ENCODE peak calls at places on chromosomes 1 and 21, in four cellular contexts. H is body of pancreas, U is left lung, C is psoas muscle. O is an unnamed sample.

GRCh38 chr1:86322241-86322640 is 73.9 kb downstream of the ODF2L start:
- DNase-seq in H (no peak), U (no peak), C (no peak), O (no peak)

GRCh38 chr1:177119311-177119710 is 45.2 kb downstream of the ASTN1 start:
- DNase-seq in H (no peak), U (no peak), C (no peak), O (no peak)

GRCh38 chr1:20234761-20235540 is 48.6 kb upstream of the PLA2G2C start:
- DNase-seq in H (no peak), U (no peak), C (no peak), O (no peak)

GRCh38 chr1:67460648-67461500 is 30.7 kb upstream of the SERBP1 start:
- DNase-seq in H (no peak), U (no peak), C (peak; percentile 83), O (no peak)

GRCh38 chr1:201374376-201374775 is 3.1 kb downstream of the TNNT2 start:
- DNase-seq in H (no peak), U (no peak), C (no peak), O (no peak)

GRCh38 chr1:156591181-156591431 is 470 bp upstream of the NAXE start:
- DNase-seq in H (no peak), U (no peak), C (no peak), O (no peak)

GRCh38 chr1:100736324-100736723 is 16.8 kb downstream of the VCAM1 start:
- DNase-seq in H (no peak), U (no peak), C (no peak), O (no peak)

GRCh38 chr21:42495765-42496119 is 282 bp downstream of the RSPH1 start:
- DNase-seq in H (peak; percentile 53), U (no peak), C (no peak), O (no peak)

GRCh38 chr1:248592655-248593054 is 4.8 kb downstream of the OR2T10 start:
- DNase-seq in H (no peak), U (no peak), C (no peak), O (no peak)

GRCh38 chr1:247407180-247407616 is 8.8 kb upstream of the NLRP3 start:
- DNase-seq in H (peak; percentile 63), U (peak; percentile 87), C (no peak), O (peak; percentile 63)

GRCh38 chr1:77824694-77825355 is 45.4 kb downstream of the MIGA1 start:
- DNase-seq in H (no peak), U (no peak), C (no peak), O (no peak)

GRCh38 chr1:77820121-77820520 is 40.7 kb downstream of the MIGA1 start:
- DNase-seq in H (no peak), U (no peak), C (no peak), O (no peak)

GRCh38 chr1:77828098-77828497 is 48.6 kb downstream of the MIGA1 start:
- DNase-seq in H (no peak), U (no peak), C (no peak), O (no peak)

GRCh38 chr1:77825356-77825709 is 45.9 kb downstream of the MIGA1 start:
- DNase-seq in H (peak; percentile 86), U (no peak), C (no peak), O (no peak)

GRCh38 chr1:77824083-77824482 is 44.6 kb downstream of the MIGA1 start:
- DNase-seq in H (peak; percentile 10), U (no peak), C (no peak), O (no peak)
- H3K27ac ChIP-seq in H (no peak overlapping the region), U (no peak overlapping the region), C (peak overlapping the region; percentile 98), O (no peak overlapping the region)

DNA sequence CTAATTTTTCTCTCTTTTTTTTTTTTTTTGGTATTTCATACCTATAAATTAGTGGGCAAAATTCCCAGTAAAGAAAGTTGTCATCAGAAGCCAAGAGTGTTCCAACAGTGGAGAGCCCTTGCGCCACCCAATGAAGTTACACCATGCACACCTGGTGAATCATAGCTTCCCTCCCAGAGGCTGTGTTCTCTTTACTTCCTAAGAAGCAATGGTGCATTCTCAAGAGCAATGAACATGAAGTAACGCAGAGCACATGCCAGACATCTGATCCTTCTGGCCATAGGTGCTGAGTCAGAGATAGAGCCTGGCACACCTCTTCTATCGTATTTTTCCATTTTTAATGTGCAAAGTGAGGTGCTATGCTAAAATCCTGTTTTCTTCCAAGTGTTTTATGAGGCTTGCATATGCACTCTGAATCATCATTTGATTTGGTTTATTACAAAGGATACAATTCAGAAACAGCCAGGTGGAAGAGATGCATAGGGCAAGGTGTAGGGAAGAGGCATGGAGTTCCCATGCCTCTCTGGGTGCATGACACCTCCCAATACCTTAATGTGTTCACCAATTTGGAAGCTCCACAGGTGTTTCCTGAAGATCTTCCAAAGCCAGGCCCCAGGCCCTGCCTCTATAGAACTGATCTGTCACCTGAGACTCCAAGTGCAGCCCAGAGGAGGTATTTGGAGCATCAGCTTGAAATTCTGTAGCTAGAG is 408.0 kb downstream of the SIPA1L2 start:
- DNase-seq in H (no peak), U (no peak), C (no peak), O (no peak)
- H3K4me1 ChIP-seq in H (no peaks in the 10 kb centered on the region), U (no peaks in the 10 kb centered on the region), C (no peaks in the 10 kb centered on the region), O (peaks cover 9% of the 10 kb centered on the region)

GRCh38 chr1:162596514-162597170 is 35.1 kb downstream of the UAP1 start:
- DNase-seq in H (no peak), U (no peak), C (no peak), O (no peak)
- H3K27ac ChIP-seq in H (no peak overlapping the region), U (no peak overlapping the region), C (no peak overlapping the region), O (no peak overlapping the region)

GRCh38 chr1:21901473-21901847 is 35.6 kb downstream of the HSPG2 start:
- DNase-seq in H (no peak), U (no peak), C (peak; percentile 81), O (no peak)

GRCh38 chr1:21898326-21899155 is 38.6 kb downstream of the HSPG2 start:
- DNase-seq in H (peak; percentile 44), U (peak; percentile 49), C (peak; percentile 77), O (no peak)

GRCh38 chr1:21900766-21901472 is 36.2 kb downstream of the HSPG2 start:
- DNase-seq in H (no peak), U (no peak), C (no peak), O (no peak)

GRCh38 chr1:21899267-21899810 is 37.8 kb downstream of the HSPG2 start:
- DNase-seq in H (no peak), U (no peak), C (no peak), O (no peak)

GRCh38 chr1:21899972-21900371 is 37.1 kb downstream of the HSPG2 start:
- DNase-seq in H (no peak), U (no peak), C (no peak), O (no peak)
- H3K4me1 ChIP-seq in H (peaks cover 40% of the 10 kb centered on the region), U (peaks cover 71% of the 10 kb centered on the region), C (peaks cover 75% of the 10 kb centered on the region), O (peaks cover 10% of the 10 kb centered on the region)

DNA sequence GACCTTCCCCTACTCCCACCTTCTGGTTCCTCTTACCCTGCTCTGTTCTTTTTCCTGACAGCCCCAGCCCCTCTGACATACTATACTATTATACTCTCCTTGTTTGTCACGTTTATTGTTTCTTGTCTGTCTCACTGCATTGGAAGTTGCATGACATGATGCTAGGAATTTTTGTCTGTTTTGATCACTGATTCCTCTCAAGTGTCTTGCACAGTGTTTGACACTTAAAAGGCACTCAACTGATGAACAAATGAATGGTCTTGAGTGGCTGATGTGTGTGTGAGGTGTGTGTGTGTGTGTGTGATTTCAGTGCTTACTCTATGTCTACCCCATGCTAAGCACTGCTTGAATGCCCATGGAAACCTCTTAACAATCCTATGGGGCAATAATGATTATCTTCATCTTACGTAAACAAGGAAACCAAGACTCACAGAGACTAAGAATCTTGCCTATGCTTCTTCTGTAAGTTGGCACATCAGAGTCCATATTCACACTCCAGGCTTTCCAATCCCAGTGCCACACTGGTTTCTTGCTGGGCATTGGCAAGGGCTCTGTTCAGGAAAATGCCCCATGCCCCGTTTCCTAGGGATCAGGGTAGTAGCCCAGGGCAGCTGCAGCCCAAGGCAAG is 59.7 kb downstream of the ATP1A1 start:
- DNase-seq in H (no peak), U (no peak), C (no peak), O (no peak)
- H3K27ac ChIP-seq in H (peak overlapping the region; percentile 88), U (no peak overlapping the region), C (peak overlapping the region; percentile 82), O (no peak overlapping the region)

DNA sequence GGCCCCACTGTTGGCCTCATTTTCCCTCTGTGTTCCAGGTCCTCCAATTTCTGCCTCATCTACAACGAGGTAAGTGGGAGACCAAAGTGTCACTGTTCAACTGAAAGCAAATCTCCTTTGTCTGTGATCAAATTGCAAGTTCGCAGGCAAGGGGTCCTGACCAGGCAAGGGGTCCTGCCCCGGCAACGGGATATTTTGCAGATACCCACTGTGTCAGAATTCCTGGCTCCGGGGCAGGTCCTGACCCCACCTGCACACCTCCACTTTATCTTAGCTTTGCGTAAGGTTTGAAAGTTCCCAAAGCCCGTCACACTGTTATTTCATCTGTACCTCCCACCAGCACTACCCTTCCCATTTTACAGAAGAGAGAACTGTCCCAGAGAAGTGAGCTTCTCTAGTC is 32.1 kb upstream of the CSF1 start:
- DNase-seq in H (no peak), U (no peak), C (no peak), O (no peak)
- H3K4me1 ChIP-seq in H (peaks cover 14% of the 10 kb centered on the region), U (peaks cover 31% of the 10 kb centered on the region), C (no peaks in the 10 kb centered on the region), O (peaks cover 4% of the 10 kb centered on the region)

GRCh38 chr21:37489553-37489952 is 123.0 kb downstream of the DYRK1A start:
- DNase-seq in H (no peak), U (no peak), C (no peak), O (no peak)
- H3K27ac ChIP-seq in H (no peak overlapping the region), U (no peak overlapping the region), C (peak overlapping the region; percentile 28), O (no peak overlapping the region)